ENCODE peak calls at places on chromosomes 13 and 19, in eight cellular contexts. I is lower leg skin, U is fibroblast of lung, N is foreskin fibroblast, E is pancreas, V is adrenal gland, C is WERI-Rb-1, G is progenitor cell of endocrine pancreas. M is an unnamed sample.

GRCh38 chr13:36341718-36342117 is 4.5 kb downstream of the SPART start:
- DNase-seq in I (no peak), E (no peak), C (no peak), V (no peak), N (peak), G (no peak), U (peak), M (no peak)

GRCh38 chr19:13814550-13814949 is 19.3 kb downstream of the ZSWIM4 start:
- DNase-seq in N (no peak), I (no peak), U (no peak), C (no peak), E (no peak), G (no peak), V (no peak), M (no peak)

GRCh38 chr13:34356686-34357434 is 538.9 kb downstream of the RFC3 start:
- DNase-seq in C (no peak), G (no peak), I (no peak), U (no peak), E (no peak), V (no peak), N (no peak), M (no peak)

GRCh38 chr19:39544201-39544903 is 4.4 kb upstream of the EID2 start:
- DNase-seq in N (peak), C (no peak), G (no peak), I (no peak), E (no peak), V (no peak), U (no peak), M (no peak)

GRCh38 chr13:26476111-26476743 is 81.3 kb upstream of the WASF3 start:
- DNase-seq in V (peak), E (no peak), N (peak), U (peak), G (no peak), I (no peak), C (no peak), M (no peak)

GRCh38 chr13:28654276-28654675 is 4.7 kb upstream of the POMP start:
- DNase-seq in U (peak), V (no peak), I (no peak), C (no peak), N (peak), E (no peak), G (no peak), M (no peak)

GRCh38 chr13:73519720-73520119 is 460.9 kb downstream of the KLF5 start:
- DNase-seq in E (no peak), C (no peak), I (no peak), G (no peak), N (no peak), V (no peak), U (no peak), M (no peak)

GRCh38 chr13:92224052-92224821 is 825.8 kb downstream of the GPC5 start:
- DNase-seq in I (peak), G (no peak), E (no peak), V (no peak), U (peak), C (no peak), N (peak), M (no peak)

GRCh38 chr19:50001775-50002174 is 23.4 kb downstream of the VRK3 start:
- DNase-seq in N (no peak), C (no peak), I (no peak), G (no peak), U (no peak), V (no peak), E (no peak), M (no peak)

GRCh38 chr19:5706876-5707573 is 12.9 kb downstream of the LONP1 start:
- DNase-seq in E (no peak), I (no peak), U (no peak), V (no peak), G (no peak), N (no peak), C (no peak), M (peak)

GRCh38 chr13:31204592-31204991 is 4.8 kb downstream of the B3GLCT start:
- DNase-seq in U (peak), I (no peak), C (peak), E (no peak), G (no peak), N (peak), V (no peak), M (no peak)

GRCh38 chr19:10211691-10212090 is 16.9 kb upstream of the DNMT1 start:
- DNase-seq in U (no peak), I (no peak), C (no peak), N (no peak), G (no peak), V (no peak), E (no peak), M (no peak)

GRCh38 chr13:57582032-57582431 is 49.5 kb upstream of the PCDH17 start:
- DNase-seq in N (no peak), C (peak), V (no peak), U (no peak), G (no peak), I (no peak), E (no peak), M (no peak)

GRCh38 chr13:22454586-22454985 is 726.2 kb upstream of the SGCG start:
- DNase-seq in V (peak), G (no peak), E (no peak), I (no peak), C (no peak), N (no peak), U (peak), M (no peak)

GRCh38 chr19:49073514-49074378 is 1.2 kb upstream of the KCNA7 start:
- DNase-seq in I (no peak), N (no peak), U (no peak), C (peak), G (no peak), V (no peak), E (no peak), M (peak)

GRCh38 chr13:39768962-39769361 is 113.5 kb downstream of the COG6 start:
- DNase-seq in I (no peak), N (no peak), G (no peak), C (no peak), V (no peak), U (no peak), E (no peak), M (no peak)

GRCh38 chr19:40280608-40281221 is 4.4 kb downstream of the AKT2 start:
- DNase-seq in N (no peak), E (no peak), G (no peak), I (peak), U (no peak), C (no peak), V (peak), M (no peak)

GRCh38 chr19:49458567-49458903 is 5.5 kb downstream of the ALDH16A1 start:
- DNase-seq in N (no peak), V (no peak), C (no peak), I (no peak), E (no peak), G (no peak), U (no peak), M (peak)

GRCh38 chr13:104057851-104058250 is 991.6 kb upstream of the SLC10A2 start:
- DNase-seq in N (peak), U (peak), I (no peak), C (no peak), E (no peak), G (no peak), V (no peak), M (no peak)

GRCh38 chr13:24995225-24995804 is 100.6 kb upstream of the PABPC3 start:
- DNase-seq in E (peak), I (peak), C (peak), N (peak), G (peak), V (peak), U (peak), M (peak)

GRCh38 chr13:105804561-105805190 is 730.8 kb downstream of the EFNB2 start:
- DNase-seq in C (no peak), V (no peak), I (no peak), U (peak), N (peak), G (no peak), E (no peak), M (no peak)

GRCh38 chr19:46201413-46202310 is 27.9 kb upstream of the IGFL1 start:
- DNase-seq in I (peak), V (peak), N (no peak), E (no peak), C (peak), U (no peak), G (no peak), M (no peak)

GRCh38 chr19:3440082-3440481 is 40.2 kb downstream of the SMIM24 start:
- DNase-seq in E (no peak), I (no peak), G (no peak), V (peak), N (peak), U (no peak), C (peak), M (peak)

GRCh38 chr13:78100481-78100880 is 181.8 kb upstream of the EDNRB start:
- DNase-seq in E (no peak), C (no peak), U (no peak), V (no peak), I (no peak), G (no peak), N (peak), M (no peak)

GRCh38 chr13:74687452-74688180 is 553.4 kb upstream of the KLF12 start:
- DNase-seq in V (peak), C (no peak), U (no peak), E (no peak), G (no peak), N (peak), I (no peak), M (no peak)

GRCh38 chr13:30504081-30504480 is 38.3 kb upstream of the HMGB1 start:
- DNase-seq in V (peak), I (no peak), G (no peak), U (peak), C (no peak), E (no peak), N (peak), M (peak)

GRCh38 chr13:95858286-95859075 is 181.5 kb downstream of the DNAJC3 start:
- DNase-seq in C (no peak), E (no peak), G (no peak), N (peak), V (no peak), I (no peak), U (peak), M (no peak)

GRCh38 chr13:42615691-42616090 is 41.7 kb downstream of the TNFSF11 start:
- DNase-seq in C (no peak), V (no peak), E (no peak), I (no peak), N (peak), G (no peak), U (peak), M (no peak)

GRCh38 chr13:80048802-80049201 is 292.1 kb downstream of the SPRY2 start:
- DNase-seq in G (no peak), U (peak), N (peak), E (peak), C (peak), V (peak), I (peak), M (peak)

GRCh38 chr13:48210178-48210577 is 22.8 kb upstream of the ITM2B start:
- DNase-seq in I (no peak), C (no peak), V (no peak), E (no peak), G (no peak), U (peak), N (peak), M (no peak)

GRCh38 chr19:44846455-44847143 is 502 bp downstream of the NECTIN2 start:
- DNase-seq in U (peak), E (peak), N (peak), V (peak), G (peak), I (peak), C (peak), M (no peak)

GRCh38 chr13:83274679-83275078 is 607.6 kb downstream of the SLITRK1 start:
- DNase-seq in G (no peak), V (no peak), N (peak), I (no peak), E (no peak), C (no peak), U (no peak), M (no peak)

GRCh38 chr13:79405501-79405830 is 589 bp downstream of the RBM26 start:
- DNase-seq in G (no peak), C (no peak), V (no peak), I (peak), U (no peak), E (no peak), N (no peak), M (peak)

GRCh38 chr13:77360032-77360431 is 33.1 kb upstream of the MYCBP2 start:
- DNase-seq in I (no peak), E (no peak), N (no peak), C (no peak), V (no peak), G (no peak), U (no peak), M (no peak)

GRCh38 chr19:41895745-41896580 is 13.0 kb downstream of the ARHGEF1 start:
- DNase-seq in G (no peak), V (no peak), I (no peak), E (no peak), N (no peak), C (peak), U (no peak), M (no peak)
- TF ChIP-seq CTCF in G (peak), V (no peak), I (no peak), E (no peak), N (no peak), C (peak), U (no peak), M (no peak)

DNA sequence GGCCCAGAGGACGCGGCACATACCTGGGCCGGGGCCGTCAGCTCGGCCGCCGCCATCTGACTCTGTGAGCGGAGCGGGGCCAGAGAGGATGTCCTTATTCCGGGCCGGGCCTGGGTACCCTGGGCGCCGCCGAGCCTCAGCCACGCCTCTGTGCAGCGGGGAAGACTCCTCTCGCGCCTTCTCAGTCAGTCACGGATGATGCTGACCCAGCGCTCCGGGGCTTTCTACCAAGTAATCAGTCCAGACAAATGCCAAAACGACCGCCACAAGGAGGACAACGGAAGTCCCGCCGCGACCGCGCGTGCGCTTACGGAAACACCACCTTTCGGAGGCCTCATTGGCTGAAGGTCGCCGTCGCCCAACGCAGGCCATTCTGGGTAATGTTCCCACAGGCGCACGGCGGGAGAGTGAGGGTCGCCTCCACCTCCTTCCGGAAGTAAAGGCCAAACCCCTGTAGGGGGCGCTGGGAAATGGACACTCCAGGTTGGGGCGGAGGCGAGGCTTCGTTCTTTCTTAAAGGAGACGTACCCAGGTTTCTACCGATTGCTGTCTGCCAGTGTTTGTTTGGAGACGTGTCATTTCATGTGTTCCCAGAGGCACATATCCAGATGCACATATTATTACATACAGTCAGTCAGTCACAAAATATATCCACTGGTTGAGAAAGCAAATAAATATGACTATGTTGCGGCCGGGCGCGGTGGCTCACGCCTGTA is at the start of gene ZNF256:
- DNase-seq in G (peak), C (peak), N (peak), I (peak), E (peak), U (peak), V (peak), M (peak)
- TF ChIP-seq CTCF in G (peak), C (peak), N (peak), I (no peak), E (peak), U (peak), V (peak), M (no peak)

GRCh38 chr13:109568273-109568900 is 218.0 kb downstream of the IRS2 start:
- DNase-seq in N (peak), V (no peak), U (peak), G (no peak), C (no peak), E (no peak), I (no peak), M (no peak)

GRCh38 chr13:109569938-109570711 is 216.3 kb downstream of the IRS2 start:
- DNase-seq in U (no peak), N (no peak), E (no peak), I (no peak), C (no peak), G (no peak), V (peak), M (peak)

GRCh38 chr13:109572389-109572788 is 214.0 kb downstream of the IRS2 start:
- DNase-seq in N (no peak), U (no peak), V (no peak), G (no peak), E (no peak), I (no peak), C (no peak), M (no peak)

GRCh38 chr13:109565877-109566276 is 220.5 kb downstream of the IRS2 start:
- DNase-seq in I (no peak), C (no peak), N (no peak), V (no peak), G (no peak), E (no peak), U (no peak), M (no peak)

GRCh38 chr13:109567315-109567714 is 219.1 kb downstream of the IRS2 start:
- DNase-seq in I (no peak), E (no peak), C (no peak), G (no peak), U (peak), N (peak), V (no peak), M (no peak)
- TF ChIP-seq CTCF in I (no peak), E (no peak), C (no peak), G (no peak), U (peak), N (peak), V (no peak), M (no peak)

GRCh38 chr13:111153977-111154332 is 38.8 kb downstream of the ARHGEF7 start:
- DNase-seq in G (peak), V (peak), U (no peak), N (peak), C (no peak), E (peak), I (peak), M (peak)
- TF ChIP-seq CTCF in G (peak), V (peak), U (peak), N (peak), C (peak), E (no peak), I (no peak), M (no peak)

GRCh38 chr19:58468216-58468839 is 1.4 kb downstream of the ZNF324 start:
- DNase-seq in G (no peak), C (no peak), E (no peak), V (no peak), N (peak), I (no peak), U (no peak), M (peak)
- TF ChIP-seq CTCF in G (no peak), C (no peak), E (no peak), V (no peak), N (no peak), I (no peak), U (no peak), M (no peak)

GRCh38 chr13:108115739-108116138 is 99.6 kb downstream of the LIG4 start:
- DNase-seq in V (no peak), N (no peak), I (no peak), E (no peak), G (no peak), U (no peak), C (no peak), M (no peak)

GRCh38 chr13:108113407-108113806 is 101.9 kb downstream of the LIG4 start:
- DNase-seq in I (no peak), V (no peak), N (no peak), C (no peak), E (no peak), G (no peak), U (no peak), M (no peak)
- TF ChIP-seq CTCF in I (no peak), V (no peak), N (no peak), C (no peak), E (no peak), G (no peak), U (no peak), M (no peak)

GRCh38 chr13:112453207-112453829 is 77.2 kb downstream of the SPACA7 start:
- DNase-seq in V (no peak), E (no peak), N (no peak), G (no peak), U (no peak), C (no peak), I (no peak), M (no peak)

GRCh38 chr13:112450567-112451240 is 74.5 kb downstream of the SPACA7 start:
- DNase-seq in G (no peak), I (no peak), U (no peak), N (no peak), C (no peak), E (no peak), V (no peak), M (no peak)

GRCh38 chr13:112453874-112454647 is 77.9 kb downstream of the SPACA7 start:
- DNase-seq in V (no peak), G (no peak), C (no peak), I (no peak), U (no peak), E (no peak), N (no peak), M (no peak)

GRCh38 chr13:112451512-112452379 is 75.6 kb downstream of the SPACA7 start:
- DNase-seq in I (no peak), C (no peak), G (no peak), N (no peak), V (no peak), U (no peak), E (no peak), M (no peak)

GRCh38 chr13:112452380-112453206 is 76.4 kb downstream of the SPACA7 start:
- DNase-seq in I (no peak), N (no peak), U (no peak), G (no peak), C (no peak), E (no peak), V (no peak), M (no peak)
- TF ChIP-seq CTCF in I (no peak), N (no peak), U (no peak), G (no peak), C (no peak), E (no peak), V (no peak), M (no peak)

GRCh38 chr19:58117841-58118575 is 20.0 kb upstream of the ZSCAN18 start:
- DNase-seq in C (no peak), V (no peak), I (no peak), U (peak), E (no peak), G (no peak), N (peak), M (no peak)
- TF ChIP-seq CTCF in C (no peak), V (no peak), I (no peak), U (no peak), E (no peak), G (no peak), N (no peak), M (no peak)

GRCh38 chr19:1592755-1593628 is at the start of gene MBD3:
- DNase-seq in E (peak), I (peak), N (peak), U (peak), C (peak), G (peak), V (peak), M (peak)
- TF ChIP-seq CTCF in E (no peak), I (no peak), N (no peak), U (no peak), C (no peak), G (no peak), V (no peak), M (no peak)